ENCODE peak calls at places on chromosomes 6 and 20, in four cellular contexts. F, O, D and G are unnamed samples.

GRCh38 chr6:2476376-2476775 is 231.0 kb upstream of the GMDS start:
- DNase-seq in O (peak; percentile 6), D (no peak), F (no peak), G (no peak)

GRCh38 chr6:34416877-34417371 is 8.9 kb downstream of the RPS10 start:
- DNase-seq in D (no peak), F (no peak), O (no peak), G (no peak)

GRCh38 chr6:2976571-2977085 is 5.3 kb upstream of the SERPINB6 start:
- DNase-seq in D (peak; percentile 34), O (peak; percentile 84), F (no peak), G (no peak)

GRCh38 chr6:116282698-116283097 is 3.0 kb upstream of the TSPYL1 start:
- DNase-seq in O (no peak), D (no peak), F (no peak), G (no peak)

GRCh38 chr6:90087103-90087833 is 193.0 kb downstream of the GJA10 start:
- DNase-seq in F (no peak), D (no peak), O (peak; percentile 88), G (no peak)

GRCh38 chr20:33352258-33353012 is 48.9 kb downstream of the CDK5RAP1 start:
- DNase-seq in F (no peak), O (no peak), D (no peak), G (no peak)

GRCh38 chr6:148561629-148562028 is 185.2 kb upstream of the UST start:
- DNase-seq in D (no peak), O (no peak), F (no peak), G (no peak)

GRCh38 chr20:3705970-3706739 is 6.2 kb downstream of the SIGLEC1 start:
- DNase-seq in D (no peak), O (no peak), F (no peak), G (no peak)

GRCh38 chr20:40563296-40563950 is 125.6 kb downstream of the MAFB start:
- DNase-seq in D (peak; percentile 19), F (no peak), O (peak; percentile 66), G (no peak)

GRCh38 chr20:19735446-19735845 is 22.6 kb upstream of the RIN2 start:
- DNase-seq in O (peak; percentile 81), D (peak; percentile 95), F (no peak), G (peak; percentile 72)

GRCh38 chr20:57780398-57780797 is 70.6 kb upstream of the PMEPA1 start:
- DNase-seq in O (no peak), D (no peak), F (no peak), G (no peak)

GRCh38 chr20:30513050-30513628 is 744.3 kb upstream of the DEFB115 start:
- DNase-seq in D (no peak), O (no peak), F (no peak), G (no peak)

GRCh38 chr6:75151013-75151412 is 54.8 kb downstream of the COL12A1 start:
- DNase-seq in D (no peak), F (no peak), O (no peak), G (no peak)

GRCh38 chr6:79404677-79405076 is 132.6 kb downstream of the LCA5 start:
- DNase-seq in D (no peak), O (no peak), F (peak; percentile 27), G (peak; percentile 16)

GRCh38 chr20:62309198-62309944 is 6.6 kb downstream of the ADRM1 start:
- DNase-seq in O (no peak), F (no peak), D (no peak), G (no peak)

GRCh38 chr6:145247677-145248419 is 487.5 kb downstream of the EPM2A start:
- DNase-seq in O (peak; percentile 96), D (peak; percentile 15), F (no peak), G (no peak)

GRCh38 chr6:85576479-85576878 is 17.2 kb downstream of the SNX14 start:
- DNase-seq in F (no peak), O (no peak), D (no peak), G (no peak)

GRCh38 chr6:11039040-11039439 is 5.1 kb downstream of the ELOVL2 start:
- DNase-seq in F (no peak), O (no peak), D (no peak), G (no peak)

GRCh38 chr6:33794910-33795615 is 6.1 kb upstream of the LEMD2 start:
- DNase-seq in O (no peak), D (peak; percentile 35), F (no peak), G (no peak)

GRCh38 chr20:10793741-10794140 is 119.9 kb upstream of the JAG1 start:
- DNase-seq in D (no peak), F (no peak), O (no peak), G (no peak)

GRCh38 chr6:43495409-43495941 is 14.7 kb downstream of the LRRC73 start:
- DNase-seq in D (no peak), F (no peak), O (no peak), G (no peak)

GRCh38 chr20:23078994-23079364 is 7.1 kb downstream of the CD93 start:
- DNase-seq in F (no peak), O (no peak), D (no peak), G (peak; percentile 79)

GRCh38 chr6:157045831-157046454 is 268.8 kb downstream of the ARID1B start:
- DNase-seq in F (no peak), D (peak; percentile 31), O (peak; percentile 79), G (no peak)

GRCh38 chr20:45969712-45970634 is 2.0 kb downstream of the ZNF335 start:
- DNase-seq in F (no peak), O (peak; percentile 45), D (peak; percentile 76), G (no peak)

GRCh38 chr6:50714487-50715379 is 1.4 kb downstream of the TFAP2D start:
- DNase-seq in O (no peak), F (no peak), D (no peak), G (peak; percentile 38)

GRCh38 chr6:42967228-42967627 is 6.7 kb downstream of the GNMT start:
- DNase-seq in O (no peak), D (no peak), F (no peak), G (no peak)

GRCh38 chr6:109260126-109260525 is 122.1 kb downstream of the CD164 start:
- DNase-seq in F (no peak), D (no peak), O (peak; percentile 56), G (no peak)

GRCh38 chr6:74798302-74798701 is 407.6 kb downstream of the COL12A1 start:
- DNase-seq in F (no peak), O (no peak), D (no peak), G (no peak)

GRCh38 chr6:161186173-161186769 is 87.6 kb downstream of the AGPAT4 start:
- DNase-seq in O (peak; percentile 96), F (no peak), D (peak; percentile 31), G (no peak)

GRCh38 chr20:39960522-39961420 is 728.3 kb downstream of the MAFB start:
- DNase-seq in D (no peak), F (no peak), O (no peak), G (peak; percentile 47)

GRCh38 chr6:55040102-55040848 is 134.0 kb upstream of the HCRTR2 start:
- DNase-seq in O (peak; percentile 91), F (no peak), D (no peak), G (no peak)

GRCh38 chr6:120108061-120108795 is 758.7 kb upstream of the MAN1A1 start:
- DNase-seq in F (no peak), D (no peak), O (no peak), G (no peak)

GRCh38 chr6:112372213-112372806 is 25.2 kb downstream of the RFPL4B start:
- DNase-seq in D (peak; percentile 3), O (peak; percentile 48), F (no peak), G (no peak)

GRCh38 chr6:3740551-3741476 is 10.7 kb downstream of the PXDC1 start:
- DNase-seq in O (no peak), D (no peak), F (no peak), G (no peak)

GRCh38 chr20:64064145-64064698 is 1.2 kb downstream of the TCEA2 start:
- DNase-seq in O (peak; percentile 38), F (no peak), D (peak; percentile 74), G (no peak)

GRCh38 chr6:148563066-148563465 is 183.8 kb upstream of the UST start:
- DNase-seq in F (no peak), O (no peak), D (no peak), G (no peak)

GRCh38 chr20:38774167-38774566 is 25.9 kb downstream of the ACTR5 start:
- DNase-seq in O (no peak), D (no peak), F (no peak), G (no peak)
- TF ChIP-seq CTCF in O (no peak), D (no peak), F (no peak), G (no peak)

GRCh38 chr6:38997128-38997761 is 51.3 kb upstream of the GLP1R start:
- DNase-seq in O (no peak), F (peak; percentile 59), D (peak; percentile 1), G (peak; percentile 80)
- TF ChIP-seq CTCF in O (peak; percentile 44), F (peak; percentile 88), D (no peak), G (peak; percentile 73)

GRCh38 chr6:153668758-153669157 is 370.3 kb upstream of the OPRM1 start:
- DNase-seq in F (no peak), O (no peak), D (no peak), G (no peak)

DNA sequence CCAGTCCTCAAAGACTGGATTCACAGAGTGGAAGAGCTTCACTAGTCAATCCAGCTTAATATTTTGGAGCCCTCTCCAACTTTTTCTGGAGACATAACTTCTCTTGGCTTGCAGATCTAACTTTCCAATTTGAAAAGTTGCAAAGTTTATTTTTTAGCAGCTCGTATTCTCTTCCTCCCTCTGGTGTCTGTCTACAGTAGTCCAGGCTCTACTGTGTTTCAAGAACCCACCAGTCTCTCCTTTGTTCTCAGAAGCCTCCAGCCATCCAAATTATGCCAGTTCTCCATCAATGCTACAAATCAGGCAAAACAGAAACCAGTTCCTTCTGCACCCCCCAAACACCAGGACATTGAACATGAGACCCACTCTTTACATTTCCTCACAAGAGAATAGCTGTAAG is 376.1 kb upstream of the OPRM1 start:
- DNase-seq in D (no peak), F (no peak), O (no peak), G (no peak)
- TF ChIP-seq CTCF in D (no peak), F (no peak), O (no peak), G (no peak)

DNA sequence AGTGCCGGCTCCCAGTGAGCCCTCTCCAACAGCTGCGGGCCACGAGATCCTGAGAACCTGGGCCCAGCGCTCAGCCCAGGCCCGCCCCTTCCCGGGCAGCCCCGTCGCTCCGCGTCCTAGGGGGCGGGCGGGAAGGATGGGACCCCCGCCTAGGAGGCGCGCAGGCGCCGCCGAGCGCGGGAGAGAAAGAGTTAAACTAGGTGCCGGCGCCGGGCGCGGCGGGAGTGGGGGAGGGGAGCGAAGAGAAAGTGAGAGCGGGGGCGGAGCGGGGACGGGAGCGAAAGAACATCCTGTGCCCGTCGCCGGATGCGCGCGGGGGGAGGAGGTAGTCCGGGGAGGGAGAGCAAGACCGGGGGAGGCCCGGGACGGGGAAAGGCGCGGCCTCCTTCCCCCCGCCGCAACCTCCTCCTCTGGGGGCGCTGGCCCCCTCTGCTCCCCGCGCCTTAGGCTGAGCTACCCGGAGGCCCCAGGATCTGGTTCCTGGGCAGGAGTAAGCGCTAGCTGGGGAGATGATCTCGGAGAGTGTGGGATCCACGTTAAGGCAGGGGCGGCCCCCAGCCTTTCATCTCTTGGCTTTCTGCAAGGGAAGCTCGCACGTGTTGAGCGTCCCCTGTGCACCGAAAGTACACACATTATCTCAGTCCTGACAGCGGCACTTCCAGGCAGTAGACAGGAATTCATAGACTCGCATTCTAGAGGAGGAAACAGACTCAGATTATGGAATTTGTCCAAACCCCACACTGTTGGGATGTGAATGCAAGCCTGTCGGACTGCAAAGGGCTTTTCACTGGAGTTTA is 4.9 kb upstream of the ARMC12 start:
- DNase-seq in O (peak; percentile 81), F (peak; percentile 68), D (peak; percentile 84), G (peak; percentile 88)
- TF ChIP-seq CTCF in O (no peak), F (peak; percentile 35), D (no peak), G (no peak)